ENCODE peak calls at places on chromosomes 11 and 22, in five cellular contexts. D is activated naive CD8-positive, alpha-beta T cell treated with anti-CD3 and anti-CD28 coated beads, Interleukin-2, amount 50 U/mL, for 24 hours; W is HS-5; N is left ventricle myocardium inferior; L is glutamatergic neuron. C is an unnamed sample.

GRCh38 chr11:108115495-108116140 is 5.7 kb upstream of the ACAT1 start:
- DNase-seq in D (no peak), W (peak; percentile 24), N (peak; percentile 86), L (no peak), C (peak; percentile 85)

GRCh38 chr11:118605116-118605867 is 2.1 kb upstream of the PHLDB1 start:
- DNase-seq in D (no peak), W (no peak), N (peak; percentile 83), L (peak; percentile 8), C (peak; percentile 57)

GRCh38 chr11:70702040-70702648 is 303.8 kb downstream of the CTTN start:
- DNase-seq in D (no peak), W (no peak), N (no peak), L (no peak), C (no peak)

GRCh38 chr22:31891366-31892079 is 52.8 kb upstream of the YWHAH start:
- DNase-seq in D (no peak), W (no peak), N (no peak), L (no peak), C (no peak)

GRCh38 chr11:110918351-110918750 is 206.1 kb upstream of the ARHGAP20 start:
- DNase-seq in D (no peak), W (no peak), N (no peak), L (no peak), C (no peak)

GRCh38 chr11:31340903-31341572 is 28.5 kb downstream of the DCDC1 start:
- DNase-seq in D (peak; percentile 7), W (no peak), N (no peak), L (no peak), C (peak; percentile 21)

GRCh38 chr22:28505416-28506156 is 174.1 kb downstream of the TTC28 start:
- DNase-seq in D (no peak), W (no peak), N (no peak), L (no peak), C (no peak)

GRCh38 chr11:69327741-69328191 is 33.8 kb downstream of the MYEOV start:
- DNase-seq in D (peak; percentile 0), W (no peak), N (no peak), L (no peak), C (peak; percentile 8)

GRCh38 chr11:69878144-69878883 is 59.1 kb upstream of the FGF3 start:
- DNase-seq in D (no peak), W (no peak), N (peak; percentile 6), L (no peak), C (no peak)

C was measured in colonic mucosa.